ENCODE peak calls at places on chromosomes 3 and 15, in seven cellular contexts. One of them, this sample, is unnamed.

GRCh38 chr3:45187597-45188210 is 38.4 kb downstream of the TMEM158 start:
- DNase-seq in cardiac fibroblast: no peak
- DNase-seq in B cell: no peak
- DNase-seq in GM19239: no peak
- DNase-seq in astrocyte: no peak
- DNase-seq in EL: no peak
- DNase-seq in pons: no peak
- DNase-seq in this sample: no peak

GRCh38 chr15:40088929-40089755 is 19.5 kb downstream of the BMF start:
- DNase-seq in EL: peak
- DNase-seq in GM19239: no peak
- DNase-seq in pons: no peak
- DNase-seq in B cell: no peak
- DNase-seq in cardiac fibroblast: no peak
- DNase-seq in astrocyte: peak
- DNase-seq in this sample: no peak

GRCh38 chr3:89314454-89314853 is 207.0 kb downstream of the EPHA3 start:
- DNase-seq in EL: no peak
- DNase-seq in GM19239: no peak
- DNase-seq in B cell: no peak
- DNase-seq in cardiac fibroblast: peak
- DNase-seq in astrocyte: peak
- DNase-seq in pons: peak
- DNase-seq in this sample: peak

GRCh38 chr3:48686538-48687219 is 964 bp upstream of the NCKIPSD start:
- DNase-seq in GM19239: no peak
- DNase-seq in astrocyte: no peak
- DNase-seq in pons: no peak
- DNase-seq in EL: no peak
- DNase-seq in cardiac fibroblast: no peak
- DNase-seq in B cell: no peak
- DNase-seq in this sample: no peak

GRCh38 chr15:40471105-40471777 is 457 bp downstream of the CHST14 start:
- DNase-seq in B cell: no peak
- DNase-seq in astrocyte: no peak
- DNase-seq in GM19239: no peak
- DNase-seq in pons: no peak
- DNase-seq in EL: peak
- DNase-seq in cardiac fibroblast: peak
- DNase-seq in this sample: no peak

GRCh38 chr15:67865331-67865730 is 25.5 kb upstream of the RNU6-1 start:
- DNase-seq in astrocyte: peak
- DNase-seq in cardiac fibroblast: no peak
- DNase-seq in B cell: no peak
- DNase-seq in GM19239: no peak
- DNase-seq in EL: peak
- DNase-seq in pons: no peak
- DNase-seq in this sample: no peak

GRCh38 chr15:31304736-31305365 is 21.8 kb upstream of the KLF13 start:
- DNase-seq in B cell: no peak
- DNase-seq in pons: no peak
- DNase-seq in astrocyte: no peak
- DNase-seq in cardiac fibroblast: no peak
- DNase-seq in EL: no peak
- DNase-seq in GM19239: no peak
- DNase-seq in this sample: no peak

GRCh38 chr3:47429476-47430270 is 46.1 kb downstream of the SCAP start:
- DNase-seq in astrocyte: no peak
- DNase-seq in cardiac fibroblast: no peak
- DNase-seq in EL: no peak
- DNase-seq in B cell: no peak
- DNase-seq in GM19239: no peak
- DNase-seq in pons: no peak
- DNase-seq in this sample: no peak

GRCh38 chr15:42457445-42458442 is 33.2 kb downstream of the ZNF106 start:
- DNase-seq in cardiac fibroblast: peak
- DNase-seq in pons: peak
- DNase-seq in B cell: no peak
- DNase-seq in GM19239: peak
- DNase-seq in astrocyte: peak
- DNase-seq in EL: peak
- DNase-seq in this sample: peak

GRCh38 chr15:79874242-79874641 is 22.6 kb downstream of the MTHFS start:
- DNase-seq in astrocyte: peak
- DNase-seq in B cell: no peak
- DNase-seq in EL: no peak
- DNase-seq in GM19239: no peak
- DNase-seq in pons: no peak
- DNase-seq in cardiac fibroblast: no peak
- DNase-seq in this sample: no peak

GRCh38 chr15:33735143-33735542 is 233.2 kb upstream of the CHRM5 start:
- DNase-seq in B cell: no peak
- DNase-seq in pons: no peak
- DNase-seq in GM19239: no peak
- DNase-seq in EL: no peak
- DNase-seq in astrocyte: no peak
- DNase-seq in cardiac fibroblast: no peak
- DNase-seq in this sample: no peak

GRCh38 chr3:122515020-122515468 is 305 bp upstream of the KPNA1 start:
- DNase-seq in cardiac fibroblast: no peak
- DNase-seq in EL: no peak
- DNase-seq in GM19239: no peak
- DNase-seq in astrocyte: no peak
- DNase-seq in pons: no peak
- DNase-seq in B cell: no peak
- DNase-seq in this sample: no peak

GRCh38 chr3:129971368-129972052 is 3.0 kb upstream of the TRH start:
- DNase-seq in GM19239: no peak
- DNase-seq in astrocyte: no peak
- DNase-seq in cardiac fibroblast: no peak
- DNase-seq in pons: no peak
- DNase-seq in B cell: no peak
- DNase-seq in EL: no peak
- DNase-seq in this sample: peak

GRCh38 chr3:15102256-15102655 is 3.3 kb upstream of the RBSN start:
- DNase-seq in EL: no peak
- DNase-seq in pons: peak
- DNase-seq in cardiac fibroblast: no peak
- DNase-seq in astrocyte: no peak
- DNase-seq in B cell: no peak
- DNase-seq in GM19239: no peak
- DNase-seq in this sample: no peak

GRCh38 chr3:132804498-132804897 is 82.3 kb upstream of the NPHP3 start:
- DNase-seq in astrocyte: peak
- DNase-seq in GM19239: no peak
- DNase-seq in cardiac fibroblast: peak
- DNase-seq in EL: peak
- DNase-seq in pons: no peak
- DNase-seq in B cell: no peak
- DNase-seq in this sample: no peak

GRCh38 chr15:38453971-38454686 is at the start of gene FAM98B:
- DNase-seq in pons: peak
- DNase-seq in B cell: peak
- DNase-seq in EL: peak
- DNase-seq in cardiac fibroblast: peak
- DNase-seq in astrocyte: peak
- DNase-seq in GM19239: peak
- DNase-seq in this sample: peak

GRCh38 chr3:157045238-157045860 is 114.6 kb downstream of the CCNL1 start:
- DNase-seq in cardiac fibroblast: no peak
- DNase-seq in pons: no peak
- DNase-seq in astrocyte: no peak
- DNase-seq in EL: no peak
- DNase-seq in GM19239: no peak
- DNase-seq in B cell: no peak
- DNase-seq in this sample: peak

GRCh38 chr3:188605231-188605630 is 451.3 kb downstream of the LPP start:
- DNase-seq in B cell: no peak
- DNase-seq in GM19239: no peak
- DNase-seq in astrocyte: no peak
- DNase-seq in EL: no peak
- DNase-seq in pons: no peak
- DNase-seq in cardiac fibroblast: no peak
- DNase-seq in this sample: no peak

GRCh38 chr3:50600841-50601591 is 10.6 kb downstream of the CISH start:
- DNase-seq in cardiac fibroblast: peak
- DNase-seq in astrocyte: peak
- DNase-seq in pons: peak
- DNase-seq in EL: peak
- DNase-seq in B cell: peak
- DNase-seq in GM19239: peak
- DNase-seq in this sample: no peak